ENCODE peak calls at places on chromosomes 2 and 18, in four cellular contexts. Y is cardiac muscle cell, X is GM12865, J is astrocyte of the spinal cord. I is an unnamed sample.

GRCh38 chr18:72692086-72692485 is 147.9 kb upstream of the CBLN2 start:
- DNase-seq in X (no peak), Y (no peak), J (no peak), I (no peak)

GRCh38 chr18:23178661-23179081 is 43.4 kb downstream of the CABLES1 start:
- DNase-seq in J (no peak), X (no peak), Y (no peak), I (no peak)

GRCh38 chr2:224429441-224429810 is 27.5 kb upstream of the FAM124B start:
- DNase-seq in X (no peak), J (no peak), Y (no peak), I (no peak)

GRCh38 chr2:101619191-101619591 is 78.3 kb upstream of the MAP4K4 start:
- DNase-seq in J (no peak), X (no peak), Y (peak; percentile 51), I (peak; percentile 35)

GRCh38 chr2:26494199-26494598 is 16.3 kb upstream of the OTOF start:
- DNase-seq in J (no peak), Y (no peak), X (no peak), I (no peak)

GRCh38 chr18:76388891-76389423 is 106.1 kb downstream of the ZNF516 start:
- DNase-seq in J (no peak), Y (no peak), X (no peak), I (no peak)

GRCh38 chr2:152432206-152432653 is 97.3 kb downstream of the FMNL2 start:
- DNase-seq in J (peak; percentile 50), Y (peak; percentile 92), X (no peak), I (peak; percentile 98)

GRCh38 chr2:238709961-238710360 is 137.9 kb upstream of the TWIST2 start:
- DNase-seq in Y (no peak), J (no peak), X (no peak), I (peak; percentile 84)

GRCh38 chr18:38759457-38759856 is 1193.9 kb upstream of the CELF4 start:
- DNase-seq in J (no peak), Y (no peak), X (no peak), I (no peak)

GRCh38 chr18:67300498-67300897 is 216.0 kb downstream of the DSEL start:
- DNase-seq in Y (no peak), J (no peak), X (peak; percentile 6), I (peak; percentile 35)

GRCh38 chr18:47380153-47380552 is 128.7 kb upstream of the SKOR2 start:
- DNase-seq in X (no peak), J (no peak), Y (no peak), I (no peak)

GRCh38 chr2:238596571-238597551 is 170.1 kb downstream of the ASB1 start:
- DNase-seq in X (no peak), J (peak; percentile 92), Y (peak; percentile 94), I (peak; percentile 98)

GRCh38 chr2:780581-780980 is 103.4 kb upstream of the TMEM18 start:
- DNase-seq in Y (no peak), X (no peak), J (no peak), I (no peak)

GRCh38 chr18:2325308-2325849 is 245.9 kb downstream of the METTL4 start:
- DNase-seq in Y (peak; percentile 92), J (peak; percentile 22), X (no peak), I (no peak)

GRCh38 chr2:133169527-133169926 is 398.7 kb downstream of the NCKAP5 start:
- DNase-seq in J (no peak), X (no peak), Y (no peak), I (no peak)

GRCh38 chr18:63683152-63683551 is 19.6 kb upstream of the SERPINB11 start:
- DNase-seq in J (peak; percentile 85), X (no peak), Y (peak; percentile 75), I (peak; percentile 97)

GRCh38 chr2:45964226-45964841 is 312.9 kb downstream of the PRKCE start:
- DNase-seq in Y (peak; percentile 79), J (peak; percentile 93), X (no peak), I (peak; percentile 94)

GRCh38 chr18:79402977-79403722 is 7.4 kb downstream of the NFATC1 start:
- DNase-seq in J (no peak), Y (peak; percentile 36), X (no peak), I (no peak)

GRCh38 chr2:143296089-143296488 is 166.9 kb downstream of the ARHGAP15 start:
- DNase-seq in Y (no peak), J (no peak), X (no peak), I (no peak)

GRCh38 chr2:170014769-170015168 is 163.2 kb upstream of the MYO3B start:
- DNase-seq in X (no peak), Y (no peak), J (no peak), I (no peak)

GRCh38 chr2:237561221-237561620 is 5.2 kb upstream of the PRLH start:
- DNase-seq in J (no peak), Y (no peak), X (no peak), I (no peak)

GRCh38 chr2:218839430-218839829 is 7.8 kb upstream of the PRKAG3 start:
- DNase-seq in J (no peak), Y (peak; percentile 89), X (no peak), I (peak; percentile 78)

DNA sequence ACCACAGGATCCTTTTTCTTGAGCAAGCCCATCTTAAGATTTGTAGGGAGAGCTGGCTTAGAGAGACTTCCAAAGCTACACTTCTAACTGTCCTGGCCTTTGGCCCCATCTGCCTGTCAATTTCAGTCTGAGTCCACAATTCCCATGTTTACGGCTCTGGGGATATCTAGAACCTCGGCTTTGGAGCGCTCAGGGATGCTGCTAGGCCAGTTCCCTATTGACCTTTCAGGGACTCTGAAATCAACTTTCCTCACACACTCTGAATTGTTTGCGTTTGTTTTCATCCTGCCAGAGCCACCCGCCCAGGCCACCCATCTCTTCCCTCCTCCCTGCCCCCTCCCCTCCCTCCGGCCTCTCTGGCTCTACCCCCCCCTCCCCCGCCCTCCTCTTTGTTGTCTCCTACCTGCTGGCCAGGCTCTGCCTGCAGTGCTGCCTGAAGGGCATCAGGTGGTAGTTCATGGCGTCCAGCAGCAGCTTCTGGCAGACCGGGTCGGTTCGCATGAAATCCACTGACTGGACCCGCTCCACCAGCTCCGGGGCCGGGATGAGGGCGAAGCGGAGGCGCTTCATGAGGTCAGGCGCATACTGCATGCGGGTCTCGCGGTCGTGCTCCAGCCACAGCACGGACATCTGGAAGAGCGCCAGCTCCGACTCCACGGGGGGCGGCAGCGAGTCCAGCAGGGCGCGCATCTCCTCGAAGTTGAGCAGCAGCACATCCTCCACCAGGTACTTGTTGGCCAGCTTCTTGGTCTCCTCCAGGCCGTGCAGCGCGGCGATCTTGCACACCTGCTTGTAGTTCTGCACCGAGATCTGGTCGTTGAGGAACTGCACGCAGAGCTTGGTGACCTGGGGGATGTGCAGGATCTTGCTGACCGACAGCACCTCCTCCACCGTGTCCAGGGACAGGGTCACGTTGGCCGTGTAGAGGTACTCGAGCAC is 3.3 kb downstream of the KLHL14 start:
- DNase-seq in Y (no peak), X (peak; percentile 5), J (no peak), I (no peak)
- H3K4me3 ChIP-seq in Y (peak overlapping the region; percentile 85), X (no peak overlapping the region), J (peak overlapping the region; percentile 5), I (no peak overlapping the region)

GRCh38 chr2:127174977-127175376 is 45.1 kb downstream of the CYP27C1 start:
- DNase-seq in J (no peak), X (no peak), Y (peak; percentile 57), I (peak; percentile 50)

GRCh38 chr2:127175821-127176354 is 44.2 kb downstream of the CYP27C1 start:
- DNase-seq in J (no peak), Y (peak; percentile 8), X (no peak), I (peak; percentile 67)

GRCh38 chr2:127173073-127173472 is 47.0 kb downstream of the CYP27C1 start:
- DNase-seq in J (peak; percentile 88), X (no peak), Y (peak; percentile 77), I (peak; percentile 98)

GRCh38 chr2:127175406-127175805 is 44.7 kb downstream of the CYP27C1 start:
- DNase-seq in X (no peak), Y (peak; percentile 36), J (no peak), I (peak; percentile 63)

DNA sequence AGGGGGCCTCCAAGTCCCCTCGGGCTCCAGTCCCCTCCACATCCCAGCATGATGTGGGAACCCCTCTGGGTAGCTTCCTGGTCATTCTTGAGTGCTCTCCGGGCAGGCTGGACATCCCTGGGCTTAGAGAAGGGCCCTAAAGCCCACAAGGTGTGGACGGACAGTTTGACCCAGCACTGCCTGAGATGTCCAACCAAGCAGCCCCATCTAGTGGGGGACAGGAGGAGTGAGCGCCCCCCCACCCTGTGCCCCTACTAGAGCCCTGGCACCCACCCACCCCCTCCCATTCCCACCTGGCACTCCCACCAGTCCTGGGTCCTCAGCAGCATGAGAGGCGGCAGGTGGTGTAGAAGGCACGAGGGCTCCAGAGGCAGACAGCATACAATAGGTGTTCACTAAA is 45.9 kb downstream of the CYP27C1 start:
- DNase-seq in Y (peak; percentile 56), J (peak; percentile 46), X (no peak), I (peak; percentile 66)
- TF ChIP-seq CTCF in Y (peak; percentile 34), J (peak; percentile 52), X (peak; percentile 27), I (peak; percentile 45)

GRCh38 chr2:99096728-99097127 is 44.8 kb upstream of the C2orf15 start:
- DNase-seq in J (no peak), X (peak; percentile 4), Y (no peak), I (no peak)
- H3K4me3 ChIP-seq in J (no peak overlapping the region), X (no peak overlapping the region), Y (no peak overlapping the region), I (no peak overlapping the region)

GRCh38 chr2:171098607-171099006 is 62.1 kb downstream of the TLK1 start:
- DNase-seq in J (no peak), X (no peak), Y (no peak), I (no peak)
- TF ChIP-seq CTCF in J (no peak), X (no peak), Y (no peak), I (no peak)

DNA sequence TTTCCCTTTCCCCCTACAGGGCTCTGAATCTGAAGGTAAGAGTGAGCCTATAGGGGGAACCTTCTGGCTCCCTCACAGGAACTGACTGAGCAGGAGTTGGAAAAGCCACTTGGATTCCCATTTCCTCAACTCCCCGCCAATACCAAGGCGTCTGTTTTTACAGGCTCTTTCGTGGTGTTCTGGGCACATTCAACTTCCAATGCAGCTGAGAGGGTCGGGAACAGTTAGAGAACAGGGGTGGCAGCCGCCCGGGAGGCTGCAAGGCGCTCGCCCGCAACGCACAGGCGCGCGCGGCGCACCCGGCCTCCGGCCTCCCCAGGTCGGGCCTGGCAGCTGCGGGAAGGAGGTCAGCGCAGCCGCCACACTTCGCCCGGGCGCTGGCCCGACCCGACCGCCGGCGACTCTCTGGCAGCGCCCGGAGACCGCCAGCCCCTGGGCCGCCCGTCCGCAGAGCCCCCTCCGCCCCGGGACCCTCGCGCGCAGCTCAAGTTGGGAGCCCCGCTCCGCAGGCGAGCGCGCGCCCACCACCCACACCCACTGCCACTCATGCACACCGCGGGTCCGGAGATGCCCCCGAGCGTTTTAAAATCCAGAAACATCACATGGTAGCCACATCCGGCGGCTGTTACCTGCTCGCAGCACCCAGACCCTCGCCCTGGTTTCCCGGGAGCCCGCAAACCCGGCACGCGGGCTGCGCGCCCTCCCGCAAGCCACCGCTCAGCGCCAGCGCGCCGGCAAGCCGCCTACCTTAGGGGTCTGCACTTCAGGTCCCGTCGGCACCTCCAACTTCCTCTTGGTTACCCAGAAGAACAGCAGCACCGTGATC is 816 bp downstream of the GALNT14 start:
- DNase-seq in J (peak; percentile 0), X (no peak), Y (peak; percentile 7), I (peak; percentile 5)
- H3K4me3 ChIP-seq in J (peak overlapping the region; percentile 29), X (no peak overlapping the region), Y (peak overlapping the region; percentile 36), I (peak overlapping the region; percentile 25)

DNA sequence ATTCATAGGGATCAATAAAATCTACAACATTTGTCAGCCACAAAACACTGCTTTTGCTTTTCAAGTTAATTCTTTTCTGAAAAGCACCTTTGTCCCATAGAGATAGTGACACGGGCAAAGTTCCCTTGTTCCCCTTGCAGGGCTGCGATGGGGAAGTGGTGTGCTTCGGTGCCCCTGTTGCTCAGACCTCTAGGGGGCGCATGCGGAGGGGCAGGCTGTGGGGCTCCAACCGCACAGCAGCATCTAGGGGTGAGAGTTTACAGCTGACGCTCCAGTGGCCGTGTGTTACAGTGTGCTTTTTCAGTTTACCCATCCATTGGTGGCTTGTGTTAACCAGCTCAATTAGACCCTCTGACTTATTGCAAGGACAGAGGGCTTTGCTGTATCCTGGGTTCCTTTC is 1432.2 kb upstream of the ACVR2A start:
- DNase-seq in X (peak; percentile 13), Y (no peak), J (no peak), I (no peak)
- TF ChIP-seq CTCF in X (peak; percentile 14), Y (no peak), J (no peak), I (no peak)